ENCODE peak calls at places on chromosomes 13 and 19, in nine cellular contexts. M, F, D, T, Y, B, V, G and N are unnamed samples.

GRCh38 chr19:7975037-7975436 is 30.4 kb downstream of the ELAVL1 start:
- DNase-seq in Y (no peak), M (no peak), B (no peak), F (no peak), D (no peak), V (no peak), G (no peak), T (no peak), N (no peak)

GRCh38 chr19:12639901-12640613 is 26.5 kb downstream of the MAN2B1 start:
- DNase-seq in Y (peak; percentile 82), T (peak; percentile 92), F (peak; percentile 72), D (peak; percentile 91), V (peak; percentile 69), M (peak; percentile 71), B (peak; percentile 74), G (peak; percentile 88), N (peak; percentile 66)

GRCh38 chr13:30466841-30467252 is 1.1 kb upstream of the HMGB1 start:
- DNase-seq in T (no peak), G (peak; percentile 51), B (no peak), Y (no peak), F (no peak), D (peak; percentile 78), V (no peak), M (peak; percentile 27), N (no peak)

GRCh38 chr13:95643814-95644598 is 500 bp downstream of the DZIP1 start:
- DNase-seq in V (peak; percentile 56), Y (peak; percentile 42), G (no peak), B (peak; percentile 49), F (no peak), M (peak; percentile 60), T (peak; percentile 56), D (no peak), N (no peak)

GRCh38 chr19:6735181-6735891 is 2.0 kb downstream of the GPR108 start:
- DNase-seq in T (no peak), G (no peak), D (no peak), M (no peak), F (no peak), B (no peak), V (no peak), Y (no peak), N (no peak)

GRCh38 chr13:39035204-39035603 is 2.7 kb downstream of the PROSER1 start:
- DNase-seq in G (no peak), V (no peak), D (no peak), B (no peak), M (no peak), T (no peak), F (no peak), Y (no peak), N (no peak)

GRCh38 chr13:50189450-50189849 is 174.2 kb downstream of the KCNRG start:
- DNase-seq in M (no peak), F (no peak), Y (no peak), B (no peak), V (no peak), G (no peak), D (no peak), T (no peak), N (no peak)

GRCh38 chr19:47663911-47664771 is 49.1 kb upstream of the EHD2 start:
- DNase-seq in M (peak; percentile 99), F (peak; percentile 86), T (no peak), Y (peak; percentile 100), D (peak; percentile 67), B (peak; percentile 100), G (no peak), V (peak; percentile 100), N (peak; percentile 41)

GRCh38 chr19:17503240-17503639 is 8.2 kb upstream of the PGLS start:
- DNase-seq in T (no peak), G (no peak), V (no peak), M (no peak), Y (no peak), D (no peak), F (no peak), B (peak; percentile 11), N (no peak)

GRCh38 chr13:105541565-105541964 is 993.9 kb downstream of the EFNB2 start:
- DNase-seq in F (no peak), V (no peak), B (no peak), D (no peak), M (no peak), T (no peak), Y (no peak), G (no peak), N (no peak)

GRCh38 chr19:1875646-1876493 is 9.4 kb downstream of the ABHD17A start:
- DNase-seq in T (peak; percentile 88), M (peak; percentile 87), Y (peak; percentile 89), B (peak; percentile 89), V (peak; percentile 86), G (peak; percentile 89), D (peak; percentile 92), F (peak; percentile 88), N (peak; percentile 85)
- TF ChIP-seq CTCF in T (no peak), M (no peak), Y (no peak), B (no peak), V (no peak), G (no peak), D (no peak), F (no peak), N (no peak)

GRCh38 chr19:4241824-4242430 is 5.0 kb upstream of the YJU2 start:
- DNase-seq in M (no peak), V (no peak), B (no peak), G (no peak), T (no peak), F (no peak), Y (no peak), D (no peak), N (no peak)

GRCh38 chr19:4246767-4247593 is at the start of gene YJU2:
- DNase-seq in F (peak; percentile 100), V (peak; percentile 100), T (peak; percentile 99), B (peak; percentile 100), Y (peak; percentile 100), D (peak; percentile 99), M (peak; percentile 99), G (peak; percentile 100), N (peak; percentile 99)
- TF ChIP-seq CTCF in F (no peak), V (peak; percentile 56), T (no peak), B (peak; percentile 48), Y (peak; percentile 50), D (peak; percentile 30), M (peak; percentile 56), G (peak; percentile 69), N (no peak)

GRCh38 chr19:10835754-10836477 is at the start of gene TMED1:
- DNase-seq in D (peak; percentile 99), V (peak; percentile 99), Y (peak; percentile 99), T (peak; percentile 100), B (peak; percentile 99), G (peak; percentile 99), F (peak; percentile 100), M (peak; percentile 99), N (peak; percentile 100)
- TF ChIP-seq CTCF in D (no peak), V (peak; percentile 15), Y (no peak), T (peak; percentile 36), B (peak; percentile 21), G (peak; percentile 32), F (peak; percentile 30), M (peak; percentile 14), N (peak; percentile 48)

DNA sequence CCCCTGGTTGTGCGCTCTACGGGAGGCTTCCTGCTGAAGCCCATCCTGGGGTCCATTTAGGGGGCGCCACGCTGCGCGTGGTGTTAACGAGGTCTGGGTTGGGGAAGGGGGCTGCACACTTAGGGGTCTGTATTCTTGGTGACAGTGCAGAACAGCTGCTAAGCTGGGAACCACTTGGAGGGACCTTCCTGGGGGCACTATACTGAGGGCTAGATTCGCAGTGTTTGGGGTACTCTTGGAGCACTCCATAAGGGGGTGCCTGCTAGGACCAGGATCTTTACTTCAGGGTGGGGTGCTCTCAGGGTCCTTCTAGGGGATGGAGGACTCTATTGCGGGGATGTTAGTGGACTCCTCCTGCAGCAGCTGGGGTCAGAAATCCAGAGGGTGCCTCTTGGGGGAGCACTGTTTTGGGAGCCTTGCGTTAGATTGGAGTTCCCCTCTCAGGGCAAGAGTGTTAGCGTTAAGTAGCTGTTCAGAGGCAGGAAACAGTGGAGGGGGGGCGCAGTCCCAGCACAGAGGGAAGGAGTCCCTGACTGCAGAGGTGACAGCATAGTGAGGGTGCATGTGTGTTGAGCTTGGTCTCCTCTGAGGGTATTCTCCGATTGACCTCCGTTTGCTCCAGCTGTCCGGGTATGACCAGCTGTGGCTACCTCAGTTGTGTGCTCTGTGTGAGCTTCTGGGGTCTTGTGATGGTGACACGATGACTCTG is 1.1 kb downstream of the PDE4A start:
- DNase-seq in M (no peak), D (no peak), V (no peak), Y (no peak), G (peak; percentile 27), F (no peak), B (no peak), T (no peak), N (no peak)
- TF ChIP-seq CTCF in M (no peak), D (no peak), V (no peak), Y (no peak), G (no peak), F (no peak), B (no peak), T (no peak), N (no peak)

DNA sequence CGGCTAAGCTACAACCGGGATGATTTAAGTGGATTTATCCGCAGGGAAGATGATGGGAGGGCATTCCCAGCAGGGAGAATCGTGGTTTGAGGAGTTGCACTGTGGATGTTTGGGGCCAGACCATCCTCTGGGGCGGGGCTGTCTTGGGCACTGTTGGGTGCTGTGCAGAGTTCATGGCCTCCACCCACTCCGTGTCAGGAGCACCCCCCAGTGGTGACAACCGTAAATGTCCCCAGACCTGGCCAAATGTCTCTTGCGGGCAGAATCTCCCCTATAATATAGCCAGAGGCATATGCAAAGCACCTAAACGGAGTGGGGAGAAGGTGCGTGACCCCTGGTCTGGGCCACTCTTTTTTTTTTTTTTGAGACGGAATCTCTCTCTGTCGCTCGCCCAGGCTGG is 40.2 kb downstream of the SMIM24 start:
- DNase-seq in V (no peak), M (no peak), G (peak; percentile 41), D (peak; percentile 71), T (peak; percentile 87), F (peak; percentile 50), Y (peak; percentile 30), B (peak; percentile 29), N (no peak)
- TF ChIP-seq CTCF in V (peak; percentile 34), M (peak; percentile 47), G (peak; percentile 51), D (peak; percentile 28), T (peak; percentile 62), F (peak; percentile 33), Y (peak; percentile 42), B (peak; percentile 55), N (no peak)

DNA sequence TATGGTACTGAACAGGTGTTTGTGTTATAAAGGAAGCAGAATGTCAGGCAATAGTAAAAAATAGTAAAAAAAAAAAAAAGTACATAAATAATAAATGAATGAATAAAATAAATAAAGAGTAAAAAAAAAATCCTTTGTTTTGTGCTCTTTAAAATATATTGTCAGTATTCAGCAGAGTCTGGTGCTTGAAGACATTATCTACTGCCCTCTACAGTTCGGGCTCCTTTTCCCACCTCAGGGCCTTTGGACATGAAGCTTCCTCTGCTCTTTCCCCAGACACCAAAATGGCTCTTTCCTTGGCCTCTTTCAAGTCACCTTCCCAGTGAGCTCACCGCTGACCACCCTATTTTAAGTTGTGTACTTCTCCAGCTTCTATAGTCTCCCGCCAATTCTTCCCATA is 137.5 kb downstream of the TNFRSF19 start:
- DNase-seq in G (no peak), Y (peak; percentile 64), F (no peak), V (peak; percentile 52), D (no peak), B (peak; percentile 55), T (no peak), M (peak; percentile 46), N (no peak)
- TF ChIP-seq CTCF in G (peak; percentile 18), Y (peak; percentile 49), F (no peak), V (peak; percentile 38), D (no peak), B (peak; percentile 46), T (no peak), M (peak; percentile 27), N (no peak)